ENCODE peak calls at places on chromosomes 4 and X, in four cellular contexts. V, A, K and B are unnamed samples.

GRCh38 chrX:65702956-65703355 is 35.5 kb downstream of the MSN start:
- DNase-seq in V (no peak), K (no peak), A (no peak), B (no peak)

GRCh38 chr4:88497859-88498409 is 25.6 kb downstream of the PYURF start:
- DNase-seq in K (no peak), V (no peak), A (no peak), B (no peak)

GRCh38 chrX:129540068-129540653 is at the start of gene OCRL:
- DNase-seq in K (peak), A (peak), V (no peak), B (peak)

GRCh38 chr4:185730387-185730786 is 81.6 kb downstream of the SORBS2 start:
- DNase-seq in A (no peak), V (no peak), K (no peak), B (no peak)

GRCh38 chrX:140141444-140142029 is 176.2 kb upstream of the CXorf66 start:
- DNase-seq in A (peak), V (peak), K (peak), B (no peak)

GRCh38 chrX:118740276-118740889 is 13.0 kb downstream of the IL13RA1 start:
- DNase-seq in V (no peak), K (no peak), A (no peak), B (no peak)

GRCh38 chr4:147360301-147360700 is 120.6 kb upstream of the EDNRA start:
- DNase-seq in K (no peak), V (peak), A (no peak), B (no peak)

GRCh38 chr4:184568770-184569169 is 80.5 kb downstream of the CASP3 start:
- DNase-seq in K (no peak), A (no peak), V (no peak), B (no peak)

GRCh38 chr4:19707876-19708275 is 543.8 kb upstream of the SLIT2 start:
- DNase-seq in V (no peak), A (no peak), K (no peak), B (no peak)

GRCh38 chrX:133215017-133215416 is 3.1 kb downstream of the TFDP3 start:
- DNase-seq in A (no peak), V (no peak), K (no peak), B (no peak)

GRCh38 chrX:123899701-123900100 is 39.8 kb downstream of the XIAP start:
- DNase-seq in A (no peak), K (no peak), V (no peak), B (no peak)

GRCh38 chr4:6180841-6181631 is 19.3 kb downstream of the JAKMIP1 start:
- DNase-seq in V (no peak), A (peak), K (peak), B (no peak)

GRCh38 chr4:164095313-164096110 is 601.0 kb downstream of the TMA16 start:
- DNase-seq in V (peak), A (no peak), K (no peak), B (no peak)